ENCODE peak calls at places on chromosome 18, in six cellular contexts. One of them, this sample, is unnamed.

GRCh38 chr18:59512025-59512710 is 153.1 kb upstream of the LMAN1 start:
- DNase-seq in prostate gland: no peak
- DNase-seq in HCT116: no peak
- DNase-seq in endothelial cell of umbilical vein: no peak
- DNase-seq in breast epithelium: no peak
- DNase-seq in stomach: no peak
- DNase-seq in this sample: no peak

GRCh38 chr18:8552151-8552550 is 57.1 kb upstream of the RAB12 start:
- DNase-seq in prostate gland: no peak
- DNase-seq in HCT116: no peak
- DNase-seq in endothelial cell of umbilical vein: no peak
- DNase-seq in breast epithelium: no peak
- DNase-seq in stomach: no peak
- DNase-seq in this sample: no peak

GRCh38 chr18:62088146-62088545 is 98.7 kb downstream of the PIGN start:
- DNase-seq in prostate gland: no peak
- DNase-seq in HCT116: no peak
- DNase-seq in endothelial cell of umbilical vein: no peak
- DNase-seq in breast epithelium: no peak
- DNase-seq in stomach: no peak
- DNase-seq in this sample: no peak

GRCh38 chr18:35941299-35941698 is 31.2 kb upstream of the RMP24 start:
- DNase-seq in prostate gland: no peak
- DNase-seq in HCT116: no peak
- DNase-seq in endothelial cell of umbilical vein: no peak
- DNase-seq in breast epithelium: no peak
- DNase-seq in stomach: no peak
- DNase-seq in this sample: no peak

GRCh38 chr18:36680042-36680441 is 148.8 kb downstream of the TPGS2 start:
- DNase-seq in prostate gland: no peak
- DNase-seq in HCT116: no peak
- DNase-seq in endothelial cell of umbilical vein: no peak
- DNase-seq in breast epithelium: no peak
- DNase-seq in stomach: no peak
- DNase-seq in this sample: no peak

GRCh38 chr18:23225518-23225917 is 90.2 kb downstream of the CABLES1 start:
- DNase-seq in prostate gland: no peak
- DNase-seq in HCT116: no peak
- DNase-seq in endothelial cell of umbilical vein: peak; percentile 75
- DNase-seq in breast epithelium: no peak
- DNase-seq in stomach: no peak
- DNase-seq in this sample: no peak

GRCh38 chr18:43606800-43607199 is 329.5 kb upstream of the SYT4 start:
- DNase-seq in prostate gland: no peak
- DNase-seq in HCT116: no peak
- DNase-seq in endothelial cell of umbilical vein: no peak
- DNase-seq in breast epithelium: no peak
- DNase-seq in stomach: no peak
- DNase-seq in this sample: no peak

GRCh38 chr18:36758001-36758400 is 70.8 kb downstream of the TPGS2 start:
- DNase-seq in prostate gland: no peak
- DNase-seq in HCT116: no peak
- DNase-seq in endothelial cell of umbilical vein: no peak
- DNase-seq in breast epithelium: no peak
- DNase-seq in stomach: no peak
- DNase-seq in this sample: no peak

GRCh38 chr18:3479978-3480377 is 30.0 kb downstream of the TGIF1 start:
- DNase-seq in prostate gland: no peak
- DNase-seq in HCT116: no peak
- DNase-seq in endothelial cell of umbilical vein: no peak
- DNase-seq in breast epithelium: no peak
- DNase-seq in stomach: no peak
- DNase-seq in this sample: peak; percentile 24

GRCh38 chr18:808086-808485 is 4.0 kb downstream of the YES1 start:
- DNase-seq in prostate gland: no peak
- DNase-seq in HCT116: no peak
- DNase-seq in endothelial cell of umbilical vein: peak; percentile 56
- DNase-seq in breast epithelium: no peak
- DNase-seq in stomach: no peak
- DNase-seq in this sample: no peak

GRCh38 chr18:31039426-31039825 is 3.1 kb downstream of the DSC3 start:
- DNase-seq in prostate gland: no peak
- DNase-seq in HCT116: no peak
- DNase-seq in endothelial cell of umbilical vein: no peak
- DNase-seq in breast epithelium: no peak
- DNase-seq in stomach: no peak
- DNase-seq in this sample: no peak

GRCh38 chr18:74796928-74797576 is 199.4 kb downstream of the ZNF407 start:
- DNase-seq in prostate gland: no peak
- DNase-seq in HCT116: peak; percentile 8
- DNase-seq in endothelial cell of umbilical vein: no peak
- DNase-seq in breast epithelium: no peak
- DNase-seq in stomach: no peak
- DNase-seq in this sample: no peak

GRCh38 chr18:45652703-45653490 is 37.6 kb downstream of the SLC14A2 start:
- DNase-seq in prostate gland: no peak
- DNase-seq in HCT116: no peak
- DNase-seq in endothelial cell of umbilical vein: no peak
- DNase-seq in breast epithelium: no peak
- DNase-seq in stomach: no peak
- DNase-seq in this sample: no peak

GRCh38 chr18:12376034-12376717 is 851 bp downstream of the AFG3L2 start:
- DNase-seq in prostate gland: no peak
- DNase-seq in HCT116: no peak
- DNase-seq in endothelial cell of umbilical vein: peak; percentile 47
- DNase-seq in breast epithelium: no peak
- DNase-seq in stomach: peak; percentile 32
- DNase-seq in this sample: peak; percentile 43

GRCh38 chr18:54161267-54161666 is 63.2 kb downstream of the MBD2 start:
- DNase-seq in prostate gland: no peak
- DNase-seq in HCT116: no peak
- DNase-seq in endothelial cell of umbilical vein: no peak
- DNase-seq in breast epithelium: no peak
- DNase-seq in stomach: no peak
- DNase-seq in this sample: no peak

GRCh38 chr18:8462651-8463185 is 146.5 kb upstream of the RAB12 start:
- DNase-seq in prostate gland: no peak
- DNase-seq in HCT116: no peak
- DNase-seq in endothelial cell of umbilical vein: no peak
- DNase-seq in breast epithelium: no peak
- DNase-seq in stomach: no peak
- DNase-seq in this sample: no peak

GRCh38 chr18:5058768-5059539 is 138.1 kb downstream of the AKAIN1 start:
- DNase-seq in prostate gland: no peak
- DNase-seq in HCT116: no peak
- DNase-seq in endothelial cell of umbilical vein: no peak
- DNase-seq in breast epithelium: no peak
- DNase-seq in stomach: no peak
- DNase-seq in this sample: no peak

GRCh38 chr18:7452331-7452730 is 114.8 kb upstream of the PTPRM start:
- DNase-seq in prostate gland: no peak
- DNase-seq in HCT116: peak; percentile 1
- DNase-seq in endothelial cell of umbilical vein: peak; percentile 32
- DNase-seq in breast epithelium: no peak
- DNase-seq in stomach: no peak
- DNase-seq in this sample: no peak

GRCh38 chr18:45686892-45687611 is 36.9 kb upstream of the SLC14A1 start:
- DNase-seq in prostate gland: no peak
- DNase-seq in HCT116: no peak
- DNase-seq in endothelial cell of umbilical vein: no peak
- DNase-seq in breast epithelium: no peak
- DNase-seq in stomach: no peak
- DNase-seq in this sample: peak; percentile 32

GRCh38 chr18:50726960-50727589 is 92.7 kb downstream of the MRO start:
- DNase-seq in prostate gland: no peak
- DNase-seq in HCT116: no peak
- DNase-seq in endothelial cell of umbilical vein: no peak
- DNase-seq in breast epithelium: no peak
- DNase-seq in stomach: no peak
- DNase-seq in this sample: no peak

GRCh38 chr18:13067966-13068365 is 76.8 kb downstream of the CEP192 start:
- DNase-seq in prostate gland: no peak
- DNase-seq in HCT116: no peak
- DNase-seq in endothelial cell of umbilical vein: no peak
- DNase-seq in breast epithelium: no peak
- DNase-seq in stomach: no peak
- DNase-seq in this sample: no peak

GRCh38 chr18:76528477-76529432 is 33.7 kb upstream of the ZNF516 start:
- DNase-seq in prostate gland: peak; percentile 25
- DNase-seq in HCT116: no peak
- DNase-seq in endothelial cell of umbilical vein: no peak
- DNase-seq in breast epithelium: no peak
- DNase-seq in stomach: peak; percentile 46
- DNase-seq in this sample: peak; percentile 24
- TF ChIP-seq POLR2AphosphoS5 in prostate gland: peak; percentile 19
- TF ChIP-seq POLR2AphosphoS5 in HCT116: no peak
- TF ChIP-seq POLR2AphosphoS5 in endothelial cell of umbilical vein: no peak
- TF ChIP-seq POLR2AphosphoS5 in breast epithelium: peak; percentile 18
- TF ChIP-seq POLR2AphosphoS5 in stomach: peak; percentile 9
- TF ChIP-seq POLR2AphosphoS5 in this sample: peak; percentile 11

GRCh38 chr18:55592106-55592505 is 4.1 kb upstream of the TCF4 start:
- DNase-seq in prostate gland: no peak
- DNase-seq in HCT116: no peak
- DNase-seq in endothelial cell of umbilical vein: no peak
- DNase-seq in breast epithelium: no peak
- DNase-seq in stomach: no peak
- DNase-seq in this sample: no peak

GRCh38 chr18:55587341-55588000 is 521 bp downstream of the TCF4 start:
- DNase-seq in prostate gland: no peak
- DNase-seq in HCT116: no peak
- DNase-seq in endothelial cell of umbilical vein: peak; percentile 63
- DNase-seq in breast epithelium: no peak
- DNase-seq in stomach: no peak
- DNase-seq in this sample: no peak

GRCh38 chr18:55588876-55589595 is 1.0 kb upstream of the TCF4 start:
- DNase-seq in prostate gland: no peak
- DNase-seq in HCT116: no peak
- DNase-seq in endothelial cell of umbilical vein: peak; percentile 68
- DNase-seq in breast epithelium: no peak
- DNase-seq in stomach: no peak
- DNase-seq in this sample: no peak

GRCh38 chr18:55588001-55588875 is at the start of gene TCF4:
- DNase-seq in prostate gland: peak; percentile 27
- DNase-seq in HCT116: no peak
- DNase-seq in endothelial cell of umbilical vein: peak; percentile 66
- DNase-seq in breast epithelium: peak; percentile 56
- DNase-seq in stomach: peak; percentile 28
- DNase-seq in this sample: peak; percentile 30

DNA sequence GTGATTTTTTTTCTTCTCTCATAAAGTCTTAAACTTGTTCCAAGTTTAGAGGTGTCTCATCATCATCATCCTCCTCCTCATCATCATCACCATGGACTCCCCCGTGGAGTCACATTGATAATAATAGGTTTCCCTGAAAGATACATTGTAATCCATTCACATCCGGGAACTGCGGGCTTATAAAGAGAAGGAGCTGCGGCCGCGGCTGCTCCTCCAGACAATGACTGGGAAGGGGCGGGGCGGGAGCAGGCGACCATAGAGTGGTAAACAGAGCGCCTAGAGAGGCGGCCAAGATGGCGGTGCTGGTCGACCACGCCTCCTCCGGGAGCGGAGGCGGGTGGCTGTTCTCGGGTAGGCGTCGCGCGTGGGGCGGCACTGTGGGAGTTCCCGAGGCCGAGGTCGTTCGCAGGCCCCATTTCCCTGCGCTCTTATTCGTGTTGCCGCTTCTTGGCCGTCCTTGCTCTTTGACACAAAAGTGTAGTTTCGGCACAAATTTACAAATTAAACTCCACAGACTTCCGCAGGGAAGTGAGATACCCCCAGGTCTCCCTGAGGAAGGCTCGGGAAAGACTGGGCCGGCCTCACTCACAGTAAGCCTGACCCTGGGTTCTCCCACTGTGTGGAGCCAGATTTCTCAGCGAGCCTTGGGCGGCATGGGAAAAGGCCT is 1.8 kb upstream of the TCF4 start:
- DNase-seq in prostate gland: peak; percentile 95
- DNase-seq in HCT116: no peak
- DNase-seq in endothelial cell of umbilical vein: peak; percentile 97
- DNase-seq in breast epithelium: peak; percentile 94
- DNase-seq in stomach: peak; percentile 81
- DNase-seq in this sample: peak; percentile 92
- TF ChIP-seq POLR2A in prostate gland: peak; percentile 30
- TF ChIP-seq POLR2A in HCT116: no peak
- TF ChIP-seq POLR2A in endothelial cell of umbilical vein: peak; percentile 81
- TF ChIP-seq POLR2A in breast epithelium: peak; percentile 10
- TF ChIP-seq POLR2A in stomach: no peak
- TF ChIP-seq POLR2A in this sample: peak; percentile 46

DNA sequence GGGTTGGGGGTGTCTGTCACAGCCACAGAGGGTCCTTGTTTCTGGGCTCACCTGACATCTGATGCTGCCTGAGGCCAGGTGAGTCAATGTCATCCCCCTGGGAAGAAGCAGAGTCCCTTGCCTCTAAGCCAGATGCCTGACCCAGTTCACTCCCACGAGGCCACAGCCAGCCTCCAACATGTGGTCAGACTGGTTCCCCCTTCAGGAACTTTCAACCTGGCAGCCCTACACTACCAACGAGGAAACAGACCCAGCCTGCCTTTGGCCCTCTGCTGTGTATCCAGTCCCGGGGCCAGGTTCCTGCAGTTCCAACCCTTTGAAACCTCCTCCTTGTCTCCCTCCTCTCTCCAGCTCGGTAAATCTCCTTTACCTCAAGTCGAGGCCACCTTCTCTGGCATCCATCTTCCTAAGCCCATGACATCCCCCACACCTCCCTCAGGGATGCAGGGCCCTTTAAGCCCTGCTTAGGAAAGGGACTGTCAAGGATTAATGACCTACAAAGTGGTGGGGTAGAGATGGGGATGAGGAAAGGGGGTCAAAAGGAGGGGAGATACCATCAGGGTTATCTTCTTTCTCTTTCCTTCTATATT is 49.2 kb upstream of the SMAD2 start:
- DNase-seq in prostate gland: peak; percentile 12
- DNase-seq in HCT116: no peak
- DNase-seq in endothelial cell of umbilical vein: no peak
- DNase-seq in breast epithelium: no peak
- DNase-seq in stomach: peak; percentile 34
- DNase-seq in this sample: no peak
- TF ChIP-seq POLR2AphosphoS5 in prostate gland: no peak
- TF ChIP-seq POLR2AphosphoS5 in HCT116: no peak
- TF ChIP-seq POLR2AphosphoS5 in endothelial cell of umbilical vein: no peak
- TF ChIP-seq POLR2AphosphoS5 in breast epithelium: no peak
- TF ChIP-seq POLR2AphosphoS5 in stomach: no peak
- TF ChIP-seq POLR2AphosphoS5 in this sample: no peak

DNA sequence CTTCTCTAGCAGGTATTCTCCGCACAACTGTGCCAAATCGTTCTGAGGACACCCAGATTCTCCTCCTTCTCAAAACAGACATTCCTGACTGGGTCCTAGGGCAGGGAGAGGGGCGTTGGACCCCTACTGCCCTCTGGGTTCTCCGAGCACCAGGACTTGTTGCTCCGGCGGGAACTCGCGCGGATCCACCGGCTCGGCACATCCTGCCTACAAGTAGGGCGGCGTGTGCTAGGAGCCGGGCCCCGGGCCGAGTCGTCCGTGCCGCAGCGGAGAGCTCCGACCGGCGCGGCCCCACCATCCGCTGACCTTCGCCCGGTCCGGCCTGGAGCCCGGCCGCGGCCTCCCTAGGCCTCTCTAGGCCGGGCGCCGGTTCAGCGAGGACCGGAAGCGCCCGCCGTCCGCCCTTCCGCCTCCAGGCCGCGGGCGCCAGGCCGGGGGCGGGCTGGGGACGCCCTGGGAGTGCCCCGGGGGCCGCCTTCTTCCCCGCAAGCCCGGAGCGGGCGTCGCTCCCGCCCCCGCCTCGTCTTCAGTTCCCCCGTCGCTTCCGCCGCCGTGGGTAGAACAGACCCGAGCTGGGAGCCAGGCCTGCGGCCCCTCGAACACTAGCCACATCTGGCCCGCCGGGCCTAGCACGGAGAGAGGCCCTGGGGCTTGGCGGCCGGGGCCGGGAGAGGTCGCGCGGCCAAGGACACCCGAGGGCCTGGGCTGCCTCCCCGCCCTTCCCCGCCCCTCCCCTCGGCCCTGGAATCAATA is 7.6 kb upstream of the ONECUT2 start:
- DNase-seq in prostate gland: no peak
- DNase-seq in HCT116: no peak
- DNase-seq in endothelial cell of umbilical vein: no peak
- DNase-seq in breast epithelium: no peak
- DNase-seq in stomach: no peak
- DNase-seq in this sample: no peak
- TF ChIP-seq POLR2A in prostate gland: no peak
- TF ChIP-seq POLR2A in HCT116: no peak
- TF ChIP-seq POLR2A in endothelial cell of umbilical vein: no peak
- TF ChIP-seq POLR2A in breast epithelium: no peak
- TF ChIP-seq POLR2A in stomach: no peak
- TF ChIP-seq POLR2A in this sample: no peak